ENCODE peak calls at places on chromosome 5, in seven cellular contexts. One of them, this sample, is unnamed.

GRCh38 chr5:168992687-168993086 is 308.3 kb downstream of the SLIT3 start:
- DNase-seq in sigmoid colon: no peak
- DNase-seq in GM12878: no peak
- DNase-seq in body of pancreas: no peak
- DNase-seq in A549: peak
- DNase-seq in stomach: peak
- DNase-seq in prostate gland: peak
- DNase-seq in this sample: no peak

GRCh38 chr5:75707911-75708509 is 9.2 kb downstream of the POC5 start:
- DNase-seq in sigmoid colon: no peak
- DNase-seq in GM12878: no peak
- DNase-seq in body of pancreas: no peak
- DNase-seq in A549: peak
- DNase-seq in stomach: no peak
- DNase-seq in prostate gland: no peak
- DNase-seq in this sample: no peak

GRCh38 chr5:131303537-131303936 is 39.7 kb downstream of the CDC42SE2 start:
- DNase-seq in sigmoid colon: no peak
- DNase-seq in GM12878: no peak
- DNase-seq in body of pancreas: no peak
- DNase-seq in A549: no peak
- DNase-seq in stomach: no peak
- DNase-seq in prostate gland: no peak
- DNase-seq in this sample: no peak

GRCh38 chr5:81140942-81141341 is 92.2 kb upstream of the CKMT2 start:
- DNase-seq in sigmoid colon: no peak
- DNase-seq in GM12878: no peak
- DNase-seq in body of pancreas: peak
- DNase-seq in A549: no peak
- DNase-seq in stomach: no peak
- DNase-seq in prostate gland: no peak
- DNase-seq in this sample: no peak

GRCh38 chr5:37789991-37790390 is 49.9 kb downstream of the GDNF start:
- DNase-seq in sigmoid colon: no peak
- DNase-seq in GM12878: no peak
- DNase-seq in body of pancreas: no peak
- DNase-seq in A549: no peak
- DNase-seq in stomach: no peak
- DNase-seq in prostate gland: no peak
- DNase-seq in this sample: no peak

GRCh38 chr5:36393656-36394438 is 92.1 kb upstream of the RANBP3L start:
- DNase-seq in sigmoid colon: no peak
- DNase-seq in GM12878: no peak
- DNase-seq in body of pancreas: no peak
- DNase-seq in A549: no peak
- DNase-seq in stomach: no peak
- DNase-seq in prostate gland: no peak
- DNase-seq in this sample: no peak

GRCh38 chr5:66974256-66974655 is 222.3 kb downstream of the CD180 start:
- DNase-seq in sigmoid colon: no peak
- DNase-seq in GM12878: no peak
- DNase-seq in body of pancreas: no peak
- DNase-seq in A549: no peak
- DNase-seq in stomach: no peak
- DNase-seq in prostate gland: no peak
- DNase-seq in this sample: no peak

GRCh38 chr5:388266-389196 is 54.4 kb upstream of the EXOC3 start:
- DNase-seq in sigmoid colon: peak
- DNase-seq in GM12878: no peak
- DNase-seq in body of pancreas: no peak
- DNase-seq in A549: no peak
- DNase-seq in stomach: peak
- DNase-seq in prostate gland: peak
- DNase-seq in this sample: peak

GRCh38 chr5:42423285-42424152 is at the start of gene GHR:
- DNase-seq in sigmoid colon: peak
- DNase-seq in GM12878: no peak
- DNase-seq in body of pancreas: peak
- DNase-seq in A549: peak
- DNase-seq in stomach: peak
- DNase-seq in prostate gland: peak
- DNase-seq in this sample: peak

GRCh38 chr5:32572778-32573480 is 12.4 kb upstream of the SUB1 start:
- DNase-seq in sigmoid colon: no peak
- DNase-seq in GM12878: peak
- DNase-seq in body of pancreas: no peak
- DNase-seq in A549: no peak
- DNase-seq in stomach: no peak
- DNase-seq in prostate gland: no peak
- DNase-seq in this sample: no peak

GRCh38 chr5:79963261-79963977 is 27.6 kb downstream of the MTX3 start:
- DNase-seq in sigmoid colon: no peak
- DNase-seq in GM12878: no peak
- DNase-seq in body of pancreas: no peak
- DNase-seq in A549: no peak
- DNase-seq in stomach: no peak
- DNase-seq in prostate gland: no peak
- DNase-seq in this sample: no peak

GRCh38 chr5:117731445-117731844 is 1156.8 kb upstream of the SEMA6A start:
- DNase-seq in sigmoid colon: no peak
- DNase-seq in GM12878: no peak
- DNase-seq in body of pancreas: no peak
- DNase-seq in A549: no peak
- DNase-seq in stomach: no peak
- DNase-seq in prostate gland: no peak
- DNase-seq in this sample: no peak

GRCh38 chr5:39424751-39425524 is at the start of gene DAB2:
- DNase-seq in sigmoid colon: peak
- DNase-seq in GM12878: no peak
- DNase-seq in body of pancreas: peak
- DNase-seq in A549: peak
- DNase-seq in stomach: peak
- DNase-seq in prostate gland: peak
- DNase-seq in this sample: peak

GRCh38 chr5:152164860-152165259 is 240.2 kb upstream of the GLRA1 start:
- DNase-seq in sigmoid colon: no peak
- DNase-seq in GM12878: no peak
- DNase-seq in body of pancreas: no peak
- DNase-seq in A549: no peak
- DNase-seq in stomach: no peak
- DNase-seq in prostate gland: no peak
- DNase-seq in this sample: no peak

GRCh38 chr5:97694091-97694490 is 511.0 kb upstream of the RIOK2 start:
- DNase-seq in sigmoid colon: no peak
- DNase-seq in GM12878: no peak
- DNase-seq in body of pancreas: no peak
- DNase-seq in A549: no peak
- DNase-seq in stomach: no peak
- DNase-seq in prostate gland: no peak
- DNase-seq in this sample: no peak

GRCh38 chr5:61447780-61448495 is 115.9 kb downstream of the ZSWIM6 start:
- DNase-seq in sigmoid colon: no peak
- DNase-seq in GM12878: no peak
- DNase-seq in body of pancreas: no peak
- DNase-seq in A549: no peak
- DNase-seq in stomach: no peak
- DNase-seq in prostate gland: no peak
- DNase-seq in this sample: no peak

GRCh38 chr5:139426222-139426885 is 13.0 kb downstream of the DNAJC18 start:
- DNase-seq in sigmoid colon: no peak
- DNase-seq in GM12878: no peak
- DNase-seq in body of pancreas: no peak
- DNase-seq in A549: no peak
- DNase-seq in stomach: no peak
- DNase-seq in prostate gland: no peak
- DNase-seq in this sample: no peak

GRCh38 chr5:134133995-134134541 is 19.6 kb downstream of the TCF7 start:
- DNase-seq in sigmoid colon: peak
- DNase-seq in GM12878: no peak
- DNase-seq in body of pancreas: no peak
- DNase-seq in A549: no peak
- DNase-seq in stomach: peak
- DNase-seq in prostate gland: no peak
- DNase-seq in this sample: peak

GRCh38 chr5:152332696-152333095 is 72.4 kb downstream of the NMUR2 start:
- DNase-seq in sigmoid colon: no peak
- DNase-seq in GM12878: no peak
- DNase-seq in body of pancreas: no peak
- DNase-seq in A549: no peak
- DNase-seq in stomach: no peak
- DNase-seq in prostate gland: no peak
- DNase-seq in this sample: no peak

GRCh38 chr5:108481355-108481931 is 99.5 kb upstream of the FBXL17 start:
- DNase-seq in sigmoid colon: no peak
- DNase-seq in GM12878: peak
- DNase-seq in body of pancreas: no peak
- DNase-seq in A549: peak
- DNase-seq in stomach: no peak
- DNase-seq in prostate gland: no peak
- DNase-seq in this sample: no peak

GRCh38 chr5:173057062-173057924 is 1.1 kb downstream of the CREBRF start:
- DNase-seq in sigmoid colon: peak
- DNase-seq in GM12878: peak
- DNase-seq in body of pancreas: peak
- DNase-seq in A549: peak
- DNase-seq in stomach: peak
- DNase-seq in prostate gland: peak
- DNase-seq in this sample: peak
- TF ChIP-seq POLR2A in sigmoid colon: no peak
- TF ChIP-seq POLR2A in GM12878: peak
- TF ChIP-seq POLR2A in body of pancreas: peak
- TF ChIP-seq POLR2A in A549: peak
- TF ChIP-seq POLR2A in stomach: no peak
- TF ChIP-seq POLR2A in prostate gland: no peak
- TF ChIP-seq POLR2A in this sample: no peak

DNA sequence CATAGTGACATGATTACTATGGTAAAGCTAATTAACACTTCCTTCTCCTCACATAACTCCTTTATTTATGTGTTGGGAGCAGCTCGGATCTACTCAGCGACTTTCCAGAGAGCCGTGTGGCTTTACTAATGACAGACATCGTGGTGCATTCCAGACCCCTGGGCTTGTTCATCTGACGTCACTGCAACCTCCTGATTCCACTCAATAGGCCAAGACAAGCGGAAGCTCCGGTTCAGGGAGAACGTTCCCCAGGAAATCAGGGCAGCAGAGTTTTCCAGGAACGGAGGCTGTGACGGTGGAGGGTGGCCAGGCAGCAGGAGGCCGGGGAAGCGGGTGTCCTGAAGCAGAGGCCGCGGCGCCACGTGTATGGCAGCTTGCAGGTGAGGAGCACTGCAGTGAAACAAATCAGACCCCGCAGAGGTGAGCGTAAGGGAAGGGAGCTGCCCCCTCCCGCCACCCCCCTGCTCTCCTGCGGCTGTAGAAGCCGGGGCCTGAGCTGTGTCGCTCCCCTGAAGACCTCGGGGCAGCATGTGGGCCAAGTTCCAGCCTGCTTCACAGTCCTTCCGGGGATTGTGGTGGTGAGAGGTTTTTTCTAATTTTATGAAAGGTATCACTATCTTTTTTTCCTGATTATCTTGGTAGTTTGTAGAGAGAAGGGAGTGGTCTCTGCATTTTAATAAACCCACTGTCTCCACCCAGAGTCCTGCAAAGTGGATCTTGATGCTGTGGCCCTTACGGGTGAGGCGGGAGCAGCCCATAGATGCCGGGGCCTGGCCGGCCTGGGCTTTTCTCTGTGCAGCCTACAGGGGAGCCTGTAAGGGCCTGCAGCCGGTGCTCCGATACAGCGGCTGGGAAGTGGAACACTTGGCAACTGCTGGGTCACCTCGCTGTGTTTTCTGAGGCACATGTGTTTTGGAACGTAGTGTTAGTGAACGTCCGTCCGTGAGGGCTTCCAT is 220.4 kb upstream of the IRX4 start:
- DNase-seq in sigmoid colon: no peak
- DNase-seq in GM12878: no peak
- DNase-seq in body of pancreas: no peak
- DNase-seq in A549: no peak
- DNase-seq in stomach: no peak
- DNase-seq in prostate gland: no peak
- DNase-seq in this sample: peak
- TF ChIP-seq POLR2A in sigmoid colon: no peak
- TF ChIP-seq POLR2A in GM12878: no peak
- TF ChIP-seq POLR2A in body of pancreas: no peak
- TF ChIP-seq POLR2A in A549: no peak
- TF ChIP-seq POLR2A in stomach: no peak
- TF ChIP-seq POLR2A in prostate gland: no peak
- TF ChIP-seq POLR2A in this sample: no peak

GRCh38 chr5:172541764-172542120 is 87.4 kb upstream of the SH3PXD2B start:
- DNase-seq in sigmoid colon: peak
- DNase-seq in GM12878: no peak
- DNase-seq in body of pancreas: no peak
- DNase-seq in A549: no peak
- DNase-seq in stomach: no peak
- DNase-seq in prostate gland: no peak
- DNase-seq in this sample: peak

GRCh38 chr5:172544371-172545120 is 90.2 kb upstream of the SH3PXD2B start:
- DNase-seq in sigmoid colon: peak
- DNase-seq in GM12878: no peak
- DNase-seq in body of pancreas: no peak
- DNase-seq in A549: no peak
- DNase-seq in stomach: no peak
- DNase-seq in prostate gland: no peak
- DNase-seq in this sample: peak

GRCh38 chr5:172541119-172541763 is 86.9 kb upstream of the SH3PXD2B start:
- DNase-seq in sigmoid colon: peak
- DNase-seq in GM12878: no peak
- DNase-seq in body of pancreas: no peak
- DNase-seq in A549: no peak
- DNase-seq in stomach: no peak
- DNase-seq in prostate gland: no peak
- DNase-seq in this sample: peak

GRCh38 chr5:172543484-172544298 is 89.4 kb upstream of the SH3PXD2B start:
- DNase-seq in sigmoid colon: peak
- DNase-seq in GM12878: no peak
- DNase-seq in body of pancreas: no peak
- DNase-seq in A549: no peak
- DNase-seq in stomach: no peak
- DNase-seq in prostate gland: no peak
- DNase-seq in this sample: peak

DNA sequence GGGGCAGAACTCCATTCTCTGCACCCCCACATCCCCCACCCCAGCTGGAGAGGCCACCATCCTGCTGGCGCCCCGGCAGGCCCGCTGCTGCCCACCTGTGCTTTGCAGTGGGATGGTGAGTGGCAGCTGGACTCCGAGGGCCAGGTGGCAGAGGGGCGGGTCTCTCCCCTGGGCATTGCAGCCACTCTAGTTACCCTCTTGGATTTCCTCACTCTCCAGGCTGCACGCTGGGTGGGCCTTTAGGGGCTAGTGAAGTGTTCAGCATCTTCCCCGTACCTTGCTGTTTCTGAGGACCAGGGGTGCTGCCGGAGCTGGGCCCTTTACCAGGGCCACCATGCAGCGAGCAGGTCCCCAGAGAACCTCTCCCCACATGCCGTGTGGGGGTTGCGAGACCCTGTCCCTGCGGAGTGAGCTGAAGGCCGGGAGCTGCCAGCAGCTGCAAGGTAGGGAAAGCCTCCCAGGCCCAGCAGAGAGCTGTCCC is 88.4 kb upstream of the SH3PXD2B start:
- DNase-seq in sigmoid colon: peak
- DNase-seq in GM12878: no peak
- DNase-seq in body of pancreas: no peak
- DNase-seq in A549: no peak
- DNase-seq in stomach: peak
- DNase-seq in prostate gland: no peak
- DNase-seq in this sample: peak
- TF ChIP-seq POLR2A in sigmoid colon: no peak
- TF ChIP-seq POLR2A in GM12878: no peak
- TF ChIP-seq POLR2A in body of pancreas: no peak
- TF ChIP-seq POLR2A in A549: no peak
- TF ChIP-seq POLR2A in stomach: no peak
- TF ChIP-seq POLR2A in prostate gland: no peak
- TF ChIP-seq POLR2A in this sample: no peak

GRCh38 chr5:6712582-6713273 is 504 bp upstream of the TENT4A start:
- DNase-seq in sigmoid colon: peak
- DNase-seq in GM12878: peak
- DNase-seq in body of pancreas: peak
- DNase-seq in A549: peak
- DNase-seq in stomach: peak
- DNase-seq in prostate gland: peak
- DNase-seq in this sample: peak
- TF ChIP-seq POLR2A in sigmoid colon: no peak
- TF ChIP-seq POLR2A in GM12878: peak
- TF ChIP-seq POLR2A in body of pancreas: peak
- TF ChIP-seq POLR2A in A549: peak
- TF ChIP-seq POLR2A in stomach: no peak
- TF ChIP-seq POLR2A in prostate gland: peak
- TF ChIP-seq POLR2A in this sample: no peak